ENCODE peak calls at places on chromosomes 12 and 14, in five cellular contexts. K, W, A, Z and G are unnamed samples.

GRCh38 chr12:78171082-78171481 is 340.4 kb downstream of the NAV3 start:
- DNase-seq in Z (no peak), A (no peak), W (no peak), K (no peak), G (no peak)

GRCh38 chr12:72774023-72774422 is 501.9 kb downstream of the TRHDE start:
- DNase-seq in W (no peak), Z (no peak), A (no peak), K (no peak), G (no peak)

GRCh38 chr14:68549966-68550705 is 242.7 kb downstream of the ZFP36L1 start:
- DNase-seq in K (no peak), W (no peak), Z (peak), A (no peak), G (no peak)

GRCh38 chr12:46266382-46266791 is 2.5 kb downstream of the SLC38A1 start:
- DNase-seq in W (peak), K (no peak), A (peak), Z (peak), G (no peak)

GRCh38 chr14:92589213-92589852 is 75.8 kb downstream of the RIN3 start:
- DNase-seq in A (peak), W (no peak), Z (no peak), K (no peak), G (no peak)

GRCh38 chr14:75566321-75566720 is 12.1 kb upstream of the FLVCR2 start:
- DNase-seq in K (no peak), A (no peak), Z (no peak), W (no peak), G (no peak)

GRCh38 chr14:75548544-75548943 is 26.3 kb downstream of the BATF start:
- DNase-seq in A (no peak), W (no peak), K (no peak), Z (peak), G (no peak)

GRCh38 chr14:71183856-71184255 is 276.6 kb downstream of the PCNX1 start:
- DNase-seq in A (no peak), K (no peak), Z (no peak), W (no peak), G (no peak)

GRCh38 chr14:103847439-103847953 is at the start of gene PPP1R13B:
- DNase-seq in Z (peak), A (peak), K (peak), W (peak), G (peak)

GRCh38 chr14:105305769-105306168 is 5.0 kb upstream of the BRF1 start:
- DNase-seq in Z (no peak), A (no peak), W (no peak), K (no peak), G (no peak)

GRCh38 chr14:26204362-26204953 is 393.4 kb downstream of the NOVA1 start:
- DNase-seq in Z (peak), W (no peak), K (peak), A (no peak), G (peak)

GRCh38 chr12:58750484-58750883 is 169.8 kb downstream of the LRIG3 start:
- DNase-seq in Z (peak), W (no peak), K (no peak), A (peak), G (no peak)

GRCh38 chr12:19683178-19683927 is 244.1 kb downstream of the AEBP2 start:
- DNase-seq in W (no peak), K (no peak), A (peak), Z (peak), G (no peak)

GRCh38 chr14:58282925-58283593 is 15.3 kb upstream of the ARID4A start:
- DNase-seq in K (no peak), W (no peak), A (no peak), Z (no peak), G (no peak)

GRCh38 chr12:109020750-109021380 is at the start of gene SVOP:
- DNase-seq in A (peak), Z (peak), W (peak), K (peak), G (peak)

GRCh38 chr14:73786942-73787759 is 64.5 kb upstream of the PTGR2 start:
- DNase-seq in W (peak), A (no peak), K (peak), Z (peak), G (peak)

GRCh38 chr14:38578278-38578681 is 322.4 kb upstream of the CLEC14A start:
- DNase-seq in Z (peak), A (no peak), K (no peak), W (no peak), G (no peak)

GRCh38 chr14:65210118-65210826 is 108.0 kb upstream of the MAX start:
- DNase-seq in W (no peak), Z (peak), A (no peak), K (no peak), G (no peak)

GRCh38 chr14:37197421-37198272 is at the start of gene MIPOL1:
- DNase-seq in A (peak), K (peak), Z (peak), W (peak), G (peak)

GRCh38 chr12:67365131-67365530 is 96.0 kb downstream of the CAND1 start:
- DNase-seq in Z (no peak), W (no peak), A (no peak), K (no peak), G (no peak)

GRCh38 chr14:62443796-62444195 is 601.5 kb downstream of the KCNH5 start:
- DNase-seq in K (no peak), W (no peak), A (no peak), Z (peak), G (no peak)

GRCh38 chr14:75969891-75970290 is 11.9 kb downstream of the TGFB3 start:
- DNase-seq in Z (no peak), W (no peak), K (no peak), A (no peak), G (no peak)

GRCh38 chr14:70707138-70708038 is 65.7 kb downstream of the TTC9 start:
- DNase-seq in W (peak), K (no peak), Z (peak), A (peak), G (no peak)

GRCh38 chr12:94172031-94172430 is 23.7 kb downstream of the PLXNC1 start:
- DNase-seq in W (no peak), Z (no peak), A (no peak), K (no peak), G (no peak)

GRCh38 chr12:62799126-62799736 is 135.7 kb downstream of the PPM1H start:
- DNase-seq in Z (peak), A (peak), W (peak), K (peak), G (peak)

GRCh38 chr14:105944632-105945610 is 418.5 kb downstream of the TMEM121 start:
- DNase-seq in Z (no peak), W (peak), A (no peak), K (no peak), G (no peak)

GRCh38 chr14:78598046-78598652 is 428.0 kb downstream of the NRXN3 start:
- DNase-seq in W (peak), K (peak), Z (peak), A (peak), G (peak)

GRCh38 chr12:7322599-7322998 is 18.7 kb downstream of the ACSM4 start:
- DNase-seq in K (no peak), W (no peak), A (no peak), Z (no peak), G (no peak)

GRCh38 chr12:7321624-7322023 is 17.8 kb downstream of the ACSM4 start:
- DNase-seq in K (no peak), W (no peak), A (no peak), Z (no peak), G (no peak)

GRCh38 chr12:7324176-7324575 is 20.3 kb downstream of the ACSM4 start:
- DNase-seq in A (no peak), Z (no peak), W (no peak), K (no peak), G (no peak)

GRCh38 chr12:7319934-7320333 is 16.1 kb downstream of the ACSM4 start:
- DNase-seq in K (no peak), W (no peak), Z (no peak), A (no peak), G (no peak)
- TF ChIP-seq CTCF in K (no peak), W (no peak), Z (no peak), A (no peak), G (no peak)

GRCh38 chr12:53172352-53172751 is 8.2 kb upstream of the ZNF740 start:
- DNase-seq in W (no peak), Z (peak), K (no peak), A (no peak), G (no peak)

GRCh38 chr12:53170876-53171724 is 9.4 kb upstream of the ZNF740 start:
- DNase-seq in W (no peak), K (no peak), Z (no peak), A (no peak), G (no peak)

GRCh38 chr12:53171725-53172329 is 8.7 kb upstream of the ZNF740 start:
- DNase-seq in W (no peak), Z (peak), A (no peak), K (no peak), G (no peak)

GRCh38 chr12:53169644-53170043 is 10.9 kb upstream of the ZNF740 start:
- DNase-seq in K (no peak), A (no peak), W (no peak), Z (no peak), G (no peak)

DNA sequence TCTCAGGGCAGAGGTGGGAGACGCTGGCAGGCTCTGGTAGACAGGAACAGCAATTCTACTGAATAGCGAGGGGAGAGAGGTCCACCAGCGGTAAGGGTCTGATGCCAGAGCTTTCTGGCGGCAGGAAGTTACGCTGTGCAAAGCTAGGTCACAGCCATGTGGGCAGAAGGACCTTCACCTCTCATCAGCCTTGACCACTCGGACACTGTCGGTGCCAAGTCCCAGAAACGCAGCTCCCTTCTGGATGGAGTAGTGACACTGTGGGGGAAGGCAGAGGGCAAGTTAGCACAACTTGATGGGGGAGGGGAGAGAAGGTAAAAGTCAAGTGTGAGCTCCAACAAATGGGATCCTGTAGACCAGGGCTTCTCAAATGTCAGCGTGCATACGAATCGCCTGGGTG is 10.3 kb upstream of the ZNF740 start:
- DNase-seq in Z (no peak), A (no peak), W (no peak), K (no peak), G (no peak)
- TF ChIP-seq CTCF in Z (no peak), A (no peak), W (no peak), K (no peak), G (no peak)

GRCh38 chr12:114694436-114695304 is 10.7 kb upstream of the TBX3 start:
- DNase-seq in W (no peak), K (no peak), Z (no peak), A (no peak), G (no peak)

GRCh38 chr12:114691196-114691595 is 7.2 kb upstream of the TBX3 start:
- DNase-seq in A (no peak), K (no peak), W (no peak), Z (no peak), G (no peak)

GRCh38 chr12:114691810-114692557 is 8.0 kb upstream of the TBX3 start:
- DNase-seq in A (no peak), K (no peak), W (no peak), Z (no peak), G (no peak)

GRCh38 chr12:114693532-114693931 is 9.6 kb upstream of the TBX3 start:
- DNase-seq in A (no peak), K (no peak), Z (no peak), W (no peak), G (no peak)

DNA sequence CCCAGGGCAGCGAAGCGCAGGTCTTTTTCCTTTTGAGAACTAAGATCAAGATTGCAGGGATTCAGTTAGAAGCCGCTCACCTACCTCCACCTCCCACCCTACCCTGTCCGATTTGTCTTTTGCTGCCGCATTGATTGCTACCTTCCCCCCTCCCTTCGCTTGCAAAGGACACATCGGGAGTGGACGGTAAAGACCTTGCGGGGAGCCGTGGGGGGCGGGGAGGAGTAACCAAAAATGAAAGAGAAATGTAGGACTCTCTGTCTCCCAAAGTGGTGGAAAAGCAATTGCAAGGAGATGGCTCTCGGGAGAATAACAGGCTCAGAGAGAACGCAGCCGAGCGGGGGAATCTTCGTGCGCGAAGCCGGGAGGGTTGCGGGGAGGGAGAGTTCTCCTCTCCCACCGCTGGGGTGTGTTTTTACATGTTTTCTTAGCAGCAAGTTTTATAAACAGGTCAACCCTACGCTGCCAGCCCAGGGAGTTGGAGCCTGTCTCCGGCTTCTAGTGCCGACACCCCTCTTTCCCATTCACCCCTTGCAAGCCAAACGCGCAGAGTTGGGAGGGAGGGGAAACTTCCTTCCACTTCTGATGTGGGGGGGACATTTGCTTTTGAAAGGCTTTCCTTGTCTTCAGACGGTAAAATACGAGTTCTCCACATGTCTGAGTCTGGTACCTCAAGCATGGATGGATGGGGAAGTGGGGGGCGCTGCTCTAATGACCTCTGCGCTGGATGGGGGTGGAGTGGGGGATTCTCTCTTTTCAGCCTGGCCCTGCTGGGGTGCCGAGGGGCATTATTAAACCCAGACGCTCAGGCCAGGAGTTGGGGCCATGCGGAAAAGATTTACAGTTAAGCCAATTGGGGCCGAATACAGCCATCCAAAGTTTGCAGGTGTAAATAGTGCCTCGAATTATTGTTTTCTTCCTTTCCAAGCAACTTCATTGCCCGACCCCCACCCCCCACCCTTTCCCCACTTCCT is 8.9 kb upstream of the TBX3 start:
- DNase-seq in Z (peak), W (no peak), A (no peak), K (no peak), G (no peak)
- TF ChIP-seq CTCF in Z (no peak), W (no peak), A (no peak), K (peak), G (no peak)

GRCh38 chr14:23005861-23006534 is 3.9 kb downstream of the C14orf93 start:
- DNase-seq in W (no peak), A (no peak), K (no peak), Z (peak), G (no peak)

GRCh38 chr14:23008836-23009235 is 1.1 kb downstream of the C14orf93 start:
- DNase-seq in K (no peak), W (no peak), A (peak), Z (peak), G (no peak)

GRCh38 chr14:23009483-23009938 is 432 bp downstream of the C14orf93 start:
- DNase-seq in Z (no peak), W (peak), K (no peak), A (no peak), G (no peak)

GRCh38 chr14:23005451-23005850 is 4.5 kb downstream of the C14orf93 start:
- DNase-seq in K (no peak), A (no peak), Z (no peak), W (no peak), G (no peak)

GRCh38 chr14:23006544-23007419 is 3.2 kb downstream of the C14orf93 start:
- DNase-seq in A (peak), W (peak), K (peak), Z (peak), G (peak)
- TF ChIP-seq CTCF in A (peak), W (no peak), K (peak), Z (peak), G (no peak)

DNA sequence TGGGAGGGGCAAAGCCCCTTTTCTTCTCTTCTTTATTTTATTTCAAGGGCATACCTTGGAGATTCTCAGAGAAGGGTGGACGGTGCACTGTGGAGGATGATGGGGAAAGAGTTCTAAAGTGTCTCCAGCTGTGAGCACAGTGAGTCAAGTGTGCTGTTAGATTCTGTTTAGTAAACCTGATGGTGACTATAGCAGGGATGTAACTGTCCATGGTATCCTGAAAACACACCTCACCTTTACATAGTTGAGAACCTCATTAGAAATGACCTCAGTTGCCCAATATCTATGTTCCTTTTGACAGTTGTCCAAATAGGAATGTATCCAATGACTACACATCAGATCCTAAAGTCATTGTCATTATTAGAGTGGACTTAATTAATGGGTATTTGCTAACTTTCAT is 38.0 kb downstream of the CNTN1 start:
- DNase-seq in W (no peak), A (no peak), Z (no peak), K (no peak), G (no peak)
- TF ChIP-seq CTCF in W (no peak), A (no peak), Z (no peak), K (no peak), G (no peak)

GRCh38 chr12:99619389-99620158 is 28.0 kb upstream of the GARIN6 start:
- DNase-seq in A (peak), K (no peak), Z (peak), W (peak), G (no peak)
- TF ChIP-seq CTCF in A (peak), K (peak), Z (peak), W (peak), G (peak)

GRCh38 chr12:128088926-128089325 is 178.0 kb upstream of the TMEM132C start:
- DNase-seq in K (no peak), Z (no peak), A (no peak), W (no peak), G (no peak)

GRCh38 chr12:128091101-128091795 is 175.7 kb upstream of the TMEM132C start:
- DNase-seq in A (no peak), Z (no peak), W (no peak), K (no peak), G (no peak)

GRCh38 chr12:128091931-128092330 is 175.0 kb upstream of the TMEM132C start:
- DNase-seq in W (no peak), Z (no peak), A (no peak), K (no peak), G (no peak)

GRCh38 chr12:128089961-128090360 is 177.0 kb upstream of the TMEM132C start:
- DNase-seq in A (no peak), W (no peak), K (no peak), Z (no peak), G (no peak)
- TF ChIP-seq CTCF in A (no peak), W (no peak), K (no peak), Z (no peak), G (no peak)

DNA sequence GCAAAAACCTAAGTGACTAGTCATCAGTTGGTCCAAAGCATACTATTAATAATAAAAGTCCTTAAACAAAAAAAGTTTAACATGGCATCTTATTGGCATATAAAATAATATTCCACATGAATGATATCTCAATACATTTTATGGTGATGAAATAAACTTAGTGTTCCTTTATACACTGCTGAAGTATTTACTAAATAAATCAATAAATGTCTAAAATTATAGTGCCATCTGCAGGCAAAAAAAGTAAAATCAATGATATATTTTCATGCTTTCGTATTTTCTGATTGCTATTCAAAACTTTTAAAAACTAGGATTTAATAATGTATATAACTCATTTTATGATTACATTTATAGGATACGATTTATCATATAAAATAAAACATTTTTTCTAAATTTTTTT is 30.5 kb downstream of the PUS7L start:
- DNase-seq in Z (no peak), A (no peak), K (no peak), W (no peak), G (no peak)
- TF ChIP-seq CTCF in Z (peak), A (no peak), K (peak), W (no peak), G (peak)